ENCODE peak calls at places on chromosomes 12 and 14, in ten cellular contexts. One of them, this sample, is unnamed.

GRCh38 chr12:64187794-64188193 is 34.3 kb downstream of the KICS2 start:
- DNase-seq in NCI-H1694 treated with DMSO at 0.1 percent for 48 hours: no peak
- DNase-seq in stimulated activated CD4-positive, alpha-beta T cell treated with anti-CD3 and anti-CD28 coated beads, Interleukin-4, amount 100 ng/mL, for 1 hour: no peak
- DNase-seq in C1 segment of cervical spinal cord: no peak
- DNase-seq in NCI-H1417 treated with DMSO at 0.1 percent for 48 hours: no peak
- DNase-seq in stimulated activated CD8-positive, alpha-beta memory T cell treated with anti-CD3 and anti-CD28 coated beads, Interleukin-7, amount 100 ng/mL, for 48 hours: no peak
- DNase-seq in T-helper 9 cell: no peak
- DNase-seq in GM13977: no peak
- DNase-seq in HS-5: no peak
- DNase-seq in Caki2: no peak
- DNase-seq in this sample: no peak

GRCh38 chr12:15050664-15051063 is 77.8 kb downstream of the PDE6H start:
- DNase-seq in NCI-H1694 treated with DMSO at 0.1 percent for 48 hours: no peak
- DNase-seq in stimulated activated CD4-positive, alpha-beta T cell treated with anti-CD3 and anti-CD28 coated beads, Interleukin-4, amount 100 ng/mL, for 1 hour: no peak
- DNase-seq in C1 segment of cervical spinal cord: no peak
- DNase-seq in NCI-H1417 treated with DMSO at 0.1 percent for 48 hours: no peak
- DNase-seq in stimulated activated CD8-positive, alpha-beta memory T cell treated with anti-CD3 and anti-CD28 coated beads, Interleukin-7, amount 100 ng/mL, for 48 hours: no peak
- DNase-seq in T-helper 9 cell: no peak
- DNase-seq in GM13977: no peak
- DNase-seq in HS-5: no peak
- DNase-seq in Caki2: no peak
- DNase-seq in this sample: no peak

GRCh38 chr12:90207799-90208198 is 499.2 kb upstream of the ATP2B1 start:
- DNase-seq in NCI-H1694 treated with DMSO at 0.1 percent for 48 hours: no peak
- DNase-seq in stimulated activated CD4-positive, alpha-beta T cell treated with anti-CD3 and anti-CD28 coated beads, Interleukin-4, amount 100 ng/mL, for 1 hour: no peak
- DNase-seq in C1 segment of cervical spinal cord: no peak
- DNase-seq in NCI-H1417 treated with DMSO at 0.1 percent for 48 hours: no peak
- DNase-seq in stimulated activated CD8-positive, alpha-beta memory T cell treated with anti-CD3 and anti-CD28 coated beads, Interleukin-7, amount 100 ng/mL, for 48 hours: no peak
- DNase-seq in T-helper 9 cell: no peak
- DNase-seq in GM13977: no peak
- DNase-seq in HS-5: no peak
- DNase-seq in Caki2: peak
- DNase-seq in this sample: no peak

GRCh38 chr12:89566615-89567014 is 40.8 kb upstream of the POC1B start:
- DNase-seq in NCI-H1694 treated with DMSO at 0.1 percent for 48 hours: no peak
- DNase-seq in stimulated activated CD4-positive, alpha-beta T cell treated with anti-CD3 and anti-CD28 coated beads, Interleukin-4, amount 100 ng/mL, for 1 hour: no peak
- DNase-seq in C1 segment of cervical spinal cord: no peak
- DNase-seq in NCI-H1417 treated with DMSO at 0.1 percent for 48 hours: no peak
- DNase-seq in stimulated activated CD8-positive, alpha-beta memory T cell treated with anti-CD3 and anti-CD28 coated beads, Interleukin-7, amount 100 ng/mL, for 48 hours: no peak
- DNase-seq in T-helper 9 cell: no peak
- DNase-seq in GM13977: no peak
- DNase-seq in HS-5: no peak
- DNase-seq in Caki2: no peak
- DNase-seq in this sample: no peak

GRCh38 chr12:1517007-1517406 is 77.4 kb downstream of the FBXL14 start:
- DNase-seq in NCI-H1694 treated with DMSO at 0.1 percent for 48 hours: no peak
- DNase-seq in stimulated activated CD4-positive, alpha-beta T cell treated with anti-CD3 and anti-CD28 coated beads, Interleukin-4, amount 100 ng/mL, for 1 hour: no peak
- DNase-seq in C1 segment of cervical spinal cord: no peak
- DNase-seq in NCI-H1417 treated with DMSO at 0.1 percent for 48 hours: no peak
- DNase-seq in stimulated activated CD8-positive, alpha-beta memory T cell treated with anti-CD3 and anti-CD28 coated beads, Interleukin-7, amount 100 ng/mL, for 48 hours: no peak
- DNase-seq in T-helper 9 cell: no peak
- DNase-seq in GM13977: no peak
- DNase-seq in HS-5: no peak
- DNase-seq in Caki2: no peak
- DNase-seq in this sample: peak

GRCh38 chr12:111406474-111407370 is 999 bp downstream of the SH2B3 start:
- DNase-seq in NCI-H1694 treated with DMSO at 0.1 percent for 48 hours: no peak
- DNase-seq in stimulated activated CD4-positive, alpha-beta T cell treated with anti-CD3 and anti-CD28 coated beads, Interleukin-4, amount 100 ng/mL, for 1 hour: peak
- DNase-seq in C1 segment of cervical spinal cord: peak
- DNase-seq in NCI-H1417 treated with DMSO at 0.1 percent for 48 hours: no peak
- DNase-seq in stimulated activated CD8-positive, alpha-beta memory T cell treated with anti-CD3 and anti-CD28 coated beads, Interleukin-7, amount 100 ng/mL, for 48 hours: no peak
- DNase-seq in T-helper 9 cell: peak
- DNase-seq in GM13977: peak
- DNase-seq in HS-5: no peak
- DNase-seq in Caki2: no peak
- DNase-seq in this sample: no peak

GRCh38 chr12:108373111-108373510 is 34.0 kb upstream of the CMKLR1 start:
- DNase-seq in NCI-H1694 treated with DMSO at 0.1 percent for 48 hours: no peak
- DNase-seq in stimulated activated CD4-positive, alpha-beta T cell treated with anti-CD3 and anti-CD28 coated beads, Interleukin-4, amount 100 ng/mL, for 1 hour: no peak
- DNase-seq in C1 segment of cervical spinal cord: no peak
- DNase-seq in NCI-H1417 treated with DMSO at 0.1 percent for 48 hours: no peak
- DNase-seq in stimulated activated CD8-positive, alpha-beta memory T cell treated with anti-CD3 and anti-CD28 coated beads, Interleukin-7, amount 100 ng/mL, for 48 hours: no peak
- DNase-seq in T-helper 9 cell: no peak
- DNase-seq in GM13977: no peak
- DNase-seq in HS-5: no peak
- DNase-seq in Caki2: no peak
- DNase-seq in this sample: no peak

GRCh38 chr12:24937553-24938244 is 11.2 kb downstream of the BCAT1 start:
- DNase-seq in NCI-H1694 treated with DMSO at 0.1 percent for 48 hours: no peak
- DNase-seq in stimulated activated CD4-positive, alpha-beta T cell treated with anti-CD3 and anti-CD28 coated beads, Interleukin-4, amount 100 ng/mL, for 1 hour: no peak
- DNase-seq in C1 segment of cervical spinal cord: no peak
- DNase-seq in NCI-H1417 treated with DMSO at 0.1 percent for 48 hours: no peak
- DNase-seq in stimulated activated CD8-positive, alpha-beta memory T cell treated with anti-CD3 and anti-CD28 coated beads, Interleukin-7, amount 100 ng/mL, for 48 hours: no peak
- DNase-seq in T-helper 9 cell: no peak
- DNase-seq in GM13977: no peak
- DNase-seq in HS-5: no peak
- DNase-seq in Caki2: no peak
- DNase-seq in this sample: no peak

GRCh38 chr14:47674546-47675238 is 713 bp downstream of the MDGA2 start:
- DNase-seq in NCI-H1694 treated with DMSO at 0.1 percent for 48 hours: no peak
- DNase-seq in stimulated activated CD4-positive, alpha-beta T cell treated with anti-CD3 and anti-CD28 coated beads, Interleukin-4, amount 100 ng/mL, for 1 hour: no peak
- DNase-seq in C1 segment of cervical spinal cord: peak
- DNase-seq in NCI-H1417 treated with DMSO at 0.1 percent for 48 hours: peak
- DNase-seq in stimulated activated CD8-positive, alpha-beta memory T cell treated with anti-CD3 and anti-CD28 coated beads, Interleukin-7, amount 100 ng/mL, for 48 hours: no peak
- DNase-seq in T-helper 9 cell: no peak
- DNase-seq in GM13977: peak
- DNase-seq in HS-5: no peak
- DNase-seq in Caki2: no peak
- DNase-seq in this sample: no peak

GRCh38 chr12:10310926-10311705 is 3.4 kb downstream of the KLRD1 start:
- DNase-seq in NCI-H1694 treated with DMSO at 0.1 percent for 48 hours: no peak
- DNase-seq in stimulated activated CD4-positive, alpha-beta T cell treated with anti-CD3 and anti-CD28 coated beads, Interleukin-4, amount 100 ng/mL, for 1 hour: no peak
- DNase-seq in C1 segment of cervical spinal cord: no peak
- DNase-seq in NCI-H1417 treated with DMSO at 0.1 percent for 48 hours: no peak
- DNase-seq in stimulated activated CD8-positive, alpha-beta memory T cell treated with anti-CD3 and anti-CD28 coated beads, Interleukin-7, amount 100 ng/mL, for 48 hours: no peak
- DNase-seq in T-helper 9 cell: no peak
- DNase-seq in GM13977: no peak
- DNase-seq in HS-5: no peak
- DNase-seq in Caki2: no peak
- DNase-seq in this sample: no peak

GRCh38 chr14:68510201-68510600 is 282.7 kb downstream of the ZFP36L1 start:
- DNase-seq in NCI-H1694 treated with DMSO at 0.1 percent for 48 hours: no peak
- DNase-seq in stimulated activated CD4-positive, alpha-beta T cell treated with anti-CD3 and anti-CD28 coated beads, Interleukin-4, amount 100 ng/mL, for 1 hour: no peak
- DNase-seq in C1 segment of cervical spinal cord: no peak
- DNase-seq in NCI-H1417 treated with DMSO at 0.1 percent for 48 hours: no peak
- DNase-seq in stimulated activated CD8-positive, alpha-beta memory T cell treated with anti-CD3 and anti-CD28 coated beads, Interleukin-7, amount 100 ng/mL, for 48 hours: no peak
- DNase-seq in T-helper 9 cell: no peak
- DNase-seq in GM13977: no peak
- DNase-seq in HS-5: peak
- DNase-seq in Caki2: no peak
- DNase-seq in this sample: peak

GRCh38 chr14:60656755-60657608 is 7.7 kb upstream of the SIX1 start:
- DNase-seq in NCI-H1694 treated with DMSO at 0.1 percent for 48 hours: no peak
- DNase-seq in stimulated activated CD4-positive, alpha-beta T cell treated with anti-CD3 and anti-CD28 coated beads, Interleukin-4, amount 100 ng/mL, for 1 hour: no peak
- DNase-seq in C1 segment of cervical spinal cord: no peak
- DNase-seq in NCI-H1417 treated with DMSO at 0.1 percent for 48 hours: no peak
- DNase-seq in stimulated activated CD8-positive, alpha-beta memory T cell treated with anti-CD3 and anti-CD28 coated beads, Interleukin-7, amount 100 ng/mL, for 48 hours: no peak
- DNase-seq in T-helper 9 cell: no peak
- DNase-seq in GM13977: peak
- DNase-seq in HS-5: peak
- DNase-seq in Caki2: peak
- DNase-seq in this sample: no peak

GRCh38 chr14:62081012-62081612 is 318.9 kb downstream of the SNAPC1 start:
- DNase-seq in NCI-H1694 treated with DMSO at 0.1 percent for 48 hours: no peak
- DNase-seq in stimulated activated CD4-positive, alpha-beta T cell treated with anti-CD3 and anti-CD28 coated beads, Interleukin-4, amount 100 ng/mL, for 1 hour: no peak
- DNase-seq in C1 segment of cervical spinal cord: no peak
- DNase-seq in NCI-H1417 treated with DMSO at 0.1 percent for 48 hours: no peak
- DNase-seq in stimulated activated CD8-positive, alpha-beta memory T cell treated with anti-CD3 and anti-CD28 coated beads, Interleukin-7, amount 100 ng/mL, for 48 hours: no peak
- DNase-seq in T-helper 9 cell: no peak
- DNase-seq in GM13977: peak
- DNase-seq in HS-5: no peak
- DNase-seq in Caki2: no peak
- DNase-seq in this sample: no peak

GRCh38 chr12:9740109-9740750 is 7.3 kb upstream of the CLECL1 start:
- DNase-seq in NCI-H1694 treated with DMSO at 0.1 percent for 48 hours: no peak
- DNase-seq in stimulated activated CD4-positive, alpha-beta T cell treated with anti-CD3 and anti-CD28 coated beads, Interleukin-4, amount 100 ng/mL, for 1 hour: no peak
- DNase-seq in C1 segment of cervical spinal cord: no peak
- DNase-seq in NCI-H1417 treated with DMSO at 0.1 percent for 48 hours: no peak
- DNase-seq in stimulated activated CD8-positive, alpha-beta memory T cell treated with anti-CD3 and anti-CD28 coated beads, Interleukin-7, amount 100 ng/mL, for 48 hours: no peak
- DNase-seq in T-helper 9 cell: no peak
- DNase-seq in GM13977: no peak
- DNase-seq in HS-5: no peak
- DNase-seq in Caki2: no peak
- DNase-seq in this sample: no peak

GRCh38 chr12:110109837-110110535 is 14.2 kb upstream of the IFT81 start:
- DNase-seq in NCI-H1694 treated with DMSO at 0.1 percent for 48 hours: no peak
- DNase-seq in stimulated activated CD4-positive, alpha-beta T cell treated with anti-CD3 and anti-CD28 coated beads, Interleukin-4, amount 100 ng/mL, for 1 hour: no peak
- DNase-seq in C1 segment of cervical spinal cord: no peak
- DNase-seq in NCI-H1417 treated with DMSO at 0.1 percent for 48 hours: no peak
- DNase-seq in stimulated activated CD8-positive, alpha-beta memory T cell treated with anti-CD3 and anti-CD28 coated beads, Interleukin-7, amount 100 ng/mL, for 48 hours: no peak
- DNase-seq in T-helper 9 cell: no peak
- DNase-seq in GM13977: no peak
- DNase-seq in HS-5: no peak
- DNase-seq in Caki2: no peak
- DNase-seq in this sample: no peak

GRCh38 chr12:102955926-102956737 is 1.3 kb upstream of the ASCL1 start:
- DNase-seq in NCI-H1694 treated with DMSO at 0.1 percent for 48 hours: no peak
- DNase-seq in stimulated activated CD4-positive, alpha-beta T cell treated with anti-CD3 and anti-CD28 coated beads, Interleukin-4, amount 100 ng/mL, for 1 hour: no peak
- DNase-seq in C1 segment of cervical spinal cord: peak
- DNase-seq in NCI-H1417 treated with DMSO at 0.1 percent for 48 hours: peak
- DNase-seq in stimulated activated CD8-positive, alpha-beta memory T cell treated with anti-CD3 and anti-CD28 coated beads, Interleukin-7, amount 100 ng/mL, for 48 hours: no peak
- DNase-seq in T-helper 9 cell: no peak
- DNase-seq in GM13977: no peak
- DNase-seq in HS-5: no peak
- DNase-seq in Caki2: no peak
- DNase-seq in this sample: no peak

GRCh38 chr12:7681535-7681934 is 14.0 kb downstream of the GDF3 start:
- DNase-seq in NCI-H1694 treated with DMSO at 0.1 percent for 48 hours: no peak
- DNase-seq in stimulated activated CD4-positive, alpha-beta T cell treated with anti-CD3 and anti-CD28 coated beads, Interleukin-4, amount 100 ng/mL, for 1 hour: no peak
- DNase-seq in C1 segment of cervical spinal cord: no peak
- DNase-seq in NCI-H1417 treated with DMSO at 0.1 percent for 48 hours: no peak
- DNase-seq in stimulated activated CD8-positive, alpha-beta memory T cell treated with anti-CD3 and anti-CD28 coated beads, Interleukin-7, amount 100 ng/mL, for 48 hours: no peak
- DNase-seq in T-helper 9 cell: no peak
- DNase-seq in GM13977: no peak
- DNase-seq in HS-5: no peak
- DNase-seq in Caki2: no peak
- DNase-seq in this sample: no peak

GRCh38 chr12:66746489-66747201 is 67.8 kb upstream of the GRIP1 start:
- DNase-seq in NCI-H1694 treated with DMSO at 0.1 percent for 48 hours: no peak
- DNase-seq in stimulated activated CD4-positive, alpha-beta T cell treated with anti-CD3 and anti-CD28 coated beads, Interleukin-4, amount 100 ng/mL, for 1 hour: no peak
- DNase-seq in C1 segment of cervical spinal cord: no peak
- DNase-seq in NCI-H1417 treated with DMSO at 0.1 percent for 48 hours: no peak
- DNase-seq in stimulated activated CD8-positive, alpha-beta memory T cell treated with anti-CD3 and anti-CD28 coated beads, Interleukin-7, amount 100 ng/mL, for 48 hours: no peak
- DNase-seq in T-helper 9 cell: no peak
- DNase-seq in GM13977: no peak
- DNase-seq in HS-5: no peak
- DNase-seq in Caki2: no peak
- DNase-seq in this sample: no peak

This sample was measured in BJ.